ENCODE peak calls at places on chromosomes 16 and 17, in eight cellular contexts. One of them, this sample, is unnamed.

GRCh38 chr16:73196670-73197069 is 148.7 kb upstream of the ZFHX3 start:
- DNase-seq in COR-L47: peak; percentile 40
- DNase-seq in kidney: no peak
- DNase-seq in effector CD4-positive, alpha-beta T cell: no peak
- DNase-seq in anterior cingulate cortex: peak; percentile 15
- DNase-seq in germinal center: peak; percentile 63
- DNase-seq in CMK: peak; percentile 24
- DNase-seq in activated naive CD4-positive, alpha-beta T cell: no peak
- DNase-seq in this sample: peak; percentile 8

GRCh38 chr16:72985148-72985882 is 62.6 kb downstream of the ZFHX3 start:
- DNase-seq in COR-L47: no peak
- DNase-seq in kidney: no peak
- DNase-seq in effector CD4-positive, alpha-beta T cell: no peak
- DNase-seq in anterior cingulate cortex: no peak
- DNase-seq in germinal center: no peak
- DNase-seq in CMK: no peak
- DNase-seq in activated naive CD4-positive, alpha-beta T cell: no peak
- DNase-seq in this sample: no peak

GRCh38 chr16:86884256-86884655 is 305.9 kb downstream of the FOXL1 start:
- DNase-seq in COR-L47: no peak
- DNase-seq in kidney: no peak
- DNase-seq in effector CD4-positive, alpha-beta T cell: no peak
- DNase-seq in anterior cingulate cortex: no peak
- DNase-seq in germinal center: no peak
- DNase-seq in CMK: no peak
- DNase-seq in activated naive CD4-positive, alpha-beta T cell: no peak
- DNase-seq in this sample: no peak

GRCh38 chr16:68309798-68310197 is 948 bp downstream of the SLC7A6OS start:
- DNase-seq in COR-L47: no peak
- DNase-seq in kidney: no peak
- DNase-seq in effector CD4-positive, alpha-beta T cell: no peak
- DNase-seq in anterior cingulate cortex: no peak
- DNase-seq in germinal center: no peak
- DNase-seq in CMK: no peak
- DNase-seq in activated naive CD4-positive, alpha-beta T cell: no peak
- DNase-seq in this sample: peak; percentile 32

GRCh38 chr16:1333149-1333812 is at the start of gene BAIAP3:
- DNase-seq in COR-L47: no peak
- DNase-seq in kidney: peak; percentile 87
- DNase-seq in effector CD4-positive, alpha-beta T cell: peak; percentile 39
- DNase-seq in anterior cingulate cortex: peak; percentile 46
- DNase-seq in germinal center: peak; percentile 70
- DNase-seq in CMK: no peak
- DNase-seq in activated naive CD4-positive, alpha-beta T cell: peak; percentile 39
- DNase-seq in this sample: peak; percentile 31

GRCh38 chr17:73092518-73093135 is at the start of gene SLC39A11:
- DNase-seq in COR-L47: peak; percentile 91
- DNase-seq in kidney: peak; percentile 96
- DNase-seq in effector CD4-positive, alpha-beta T cell: peak; percentile 82
- DNase-seq in anterior cingulate cortex: peak; percentile 93
- DNase-seq in germinal center: peak; percentile 92
- DNase-seq in CMK: peak; percentile 78
- DNase-seq in activated naive CD4-positive, alpha-beta T cell: peak; percentile 80
- DNase-seq in this sample: peak; percentile 86

GRCh38 chr16:17590711-17591654 is 120.2 kb upstream of the XYLT1 start:
- DNase-seq in COR-L47: no peak
- DNase-seq in kidney: no peak
- DNase-seq in effector CD4-positive, alpha-beta T cell: peak; percentile 8
- DNase-seq in anterior cingulate cortex: no peak
- DNase-seq in germinal center: no peak
- DNase-seq in CMK: peak; percentile 45
- DNase-seq in activated naive CD4-positive, alpha-beta T cell: no peak
- DNase-seq in this sample: peak; percentile 54

GRCh38 chr17:59093702-59094231 is 12.9 kb downstream of the TRIM37 start:
- DNase-seq in COR-L47: no peak
- DNase-seq in kidney: no peak
- DNase-seq in effector CD4-positive, alpha-beta T cell: no peak
- DNase-seq in anterior cingulate cortex: no peak
- DNase-seq in germinal center: no peak
- DNase-seq in CMK: no peak
- DNase-seq in activated naive CD4-positive, alpha-beta T cell: no peak
- DNase-seq in this sample: no peak

GRCh38 chr16:3059041-3059722 is 6.3 kb upstream of the IL32 start:
- DNase-seq in COR-L47: peak; percentile 78
- DNase-seq in kidney: peak; percentile 98
- DNase-seq in effector CD4-positive, alpha-beta T cell: peak; percentile 80
- DNase-seq in anterior cingulate cortex: peak; percentile 74
- DNase-seq in germinal center: peak; percentile 92
- DNase-seq in CMK: peak; percentile 91
- DNase-seq in activated naive CD4-positive, alpha-beta T cell: peak; percentile 86
- DNase-seq in this sample: peak; percentile 85

GRCh38 chr17:72173475-72174116 is 52.8 kb downstream of the SOX9 start:
- DNase-seq in COR-L47: peak; percentile 64
- DNase-seq in kidney: no peak
- DNase-seq in effector CD4-positive, alpha-beta T cell: no peak
- DNase-seq in anterior cingulate cortex: no peak
- DNase-seq in germinal center: no peak
- DNase-seq in CMK: no peak
- DNase-seq in activated naive CD4-positive, alpha-beta T cell: no peak
- DNase-seq in this sample: no peak

GRCh38 chr17:16486373-16487250 is 5.4 kb downstream of the LRRC75A start:
- DNase-seq in COR-L47: peak; percentile 95
- DNase-seq in kidney: peak; percentile 95
- DNase-seq in effector CD4-positive, alpha-beta T cell: no peak
- DNase-seq in anterior cingulate cortex: peak; percentile 74
- DNase-seq in germinal center: no peak
- DNase-seq in CMK: no peak
- DNase-seq in activated naive CD4-positive, alpha-beta T cell: no peak
- DNase-seq in this sample: no peak

GRCh38 chr16:48064971-48065370 is 90.8 kb downstream of the ABCC12 start:
- DNase-seq in COR-L47: no peak
- DNase-seq in kidney: no peak
- DNase-seq in effector CD4-positive, alpha-beta T cell: no peak
- DNase-seq in anterior cingulate cortex: no peak
- DNase-seq in germinal center: no peak
- DNase-seq in CMK: no peak
- DNase-seq in activated naive CD4-positive, alpha-beta T cell: no peak
- DNase-seq in this sample: no peak

GRCh38 chr17:57959929-57960328 is 4.7 kb upstream of the CUEDC1 start:
- DNase-seq in COR-L47: no peak
- DNase-seq in kidney: no peak
- DNase-seq in effector CD4-positive, alpha-beta T cell: no peak
- DNase-seq in anterior cingulate cortex: no peak
- DNase-seq in germinal center: no peak
- DNase-seq in CMK: no peak
- DNase-seq in activated naive CD4-positive, alpha-beta T cell: no peak
- DNase-seq in this sample: no peak

GRCh38 chr17:40312131-40312731 is 3.3 kb downstream of the RARA start:
- DNase-seq in COR-L47: no peak
- DNase-seq in kidney: peak; percentile 83
- DNase-seq in effector CD4-positive, alpha-beta T cell: no peak
- DNase-seq in anterior cingulate cortex: peak; percentile 57
- DNase-seq in germinal center: no peak
- DNase-seq in CMK: no peak
- DNase-seq in activated naive CD4-positive, alpha-beta T cell: no peak
- DNase-seq in this sample: no peak

GRCh38 chr16:53504665-53505064 is 1.7 kb upstream of the AKTIP start:
- DNase-seq in COR-L47: no peak
- DNase-seq in kidney: no peak
- DNase-seq in effector CD4-positive, alpha-beta T cell: no peak
- DNase-seq in anterior cingulate cortex: no peak
- DNase-seq in germinal center: no peak
- DNase-seq in CMK: no peak
- DNase-seq in activated naive CD4-positive, alpha-beta T cell: peak; percentile 17
- DNase-seq in this sample: peak; percentile 19

GRCh38 chr17:76738468-76738850 is 540 bp downstream of the MFSD11 start:
- DNase-seq in COR-L47: no peak
- DNase-seq in kidney: no peak
- DNase-seq in effector CD4-positive, alpha-beta T cell: no peak
- DNase-seq in anterior cingulate cortex: no peak
- DNase-seq in germinal center: no peak
- DNase-seq in CMK: no peak
- DNase-seq in activated naive CD4-positive, alpha-beta T cell: no peak
- DNase-seq in this sample: no peak

GRCh38 chr16:64543401-64543800 is 578.5 kb downstream of the CDH11 start:
- DNase-seq in COR-L47: no peak
- DNase-seq in kidney: no peak
- DNase-seq in effector CD4-positive, alpha-beta T cell: no peak
- DNase-seq in anterior cingulate cortex: no peak
- DNase-seq in germinal center: no peak
- DNase-seq in CMK: no peak
- DNase-seq in activated naive CD4-positive, alpha-beta T cell: no peak
- DNase-seq in this sample: no peak

GRCh38 chr17:78133971-78134898 is 3.7 kb downstream of the TMC8 start:
- DNase-seq in COR-L47: peak; percentile 77
- DNase-seq in kidney: peak; percentile 89
- DNase-seq in effector CD4-positive, alpha-beta T cell: peak; percentile 79
- DNase-seq in anterior cingulate cortex: no peak
- DNase-seq in germinal center: peak; percentile 46
- DNase-seq in CMK: no peak
- DNase-seq in activated naive CD4-positive, alpha-beta T cell: peak; percentile 67
- DNase-seq in this sample: peak; percentile 84

GRCh38 chr17:64216385-64217248 is 46.4 kb downstream of the TEX2 start:
- DNase-seq in COR-L47: no peak
- DNase-seq in kidney: no peak
- DNase-seq in effector CD4-positive, alpha-beta T cell: no peak
- DNase-seq in anterior cingulate cortex: no peak
- DNase-seq in germinal center: peak; percentile 24
- DNase-seq in CMK: no peak
- DNase-seq in activated naive CD4-positive, alpha-beta T cell: no peak
- DNase-seq in this sample: no peak

GRCh38 chr17:78998311-78999055 is 11.1 kb downstream of the CANT1 start:
- DNase-seq in COR-L47: peak; percentile 26
- DNase-seq in kidney: peak; percentile 78
- DNase-seq in effector CD4-positive, alpha-beta T cell: no peak
- DNase-seq in anterior cingulate cortex: no peak
- DNase-seq in germinal center: peak; percentile 1
- DNase-seq in CMK: no peak
- DNase-seq in activated naive CD4-positive, alpha-beta T cell: no peak
- DNase-seq in this sample: no peak

GRCh38 chr16:86625821-86626220 is 47.5 kb downstream of the FOXL1 start:
- DNase-seq in COR-L47: no peak
- DNase-seq in kidney: no peak
- DNase-seq in effector CD4-positive, alpha-beta T cell: no peak
- DNase-seq in anterior cingulate cortex: no peak
- DNase-seq in germinal center: no peak
- DNase-seq in CMK: no peak
- DNase-seq in activated naive CD4-positive, alpha-beta T cell: no peak
- DNase-seq in this sample: no peak

GRCh38 chr17:21278304-21279197 is 6.0 kb upstream of the MAP2K3 start:
- DNase-seq in COR-L47: no peak
- DNase-seq in kidney: no peak
- DNase-seq in effector CD4-positive, alpha-beta T cell: peak; percentile 33
- DNase-seq in anterior cingulate cortex: no peak
- DNase-seq in germinal center: no peak
- DNase-seq in CMK: no peak
- DNase-seq in activated naive CD4-positive, alpha-beta T cell: peak; percentile 43
- DNase-seq in this sample: peak; percentile 77

GRCh38 chr17:2262146-2262587 is 41.4 kb downstream of the SMG6 start:
- DNase-seq in COR-L47: no peak
- DNase-seq in kidney: no peak
- DNase-seq in effector CD4-positive, alpha-beta T cell: no peak
- DNase-seq in anterior cingulate cortex: no peak
- DNase-seq in germinal center: no peak
- DNase-seq in CMK: no peak
- DNase-seq in activated naive CD4-positive, alpha-beta T cell: no peak
- DNase-seq in this sample: no peak

GRCh38 chr17:78341559-78342437 is 18.1 kb downstream of the SOCS3 start:
- DNase-seq in COR-L47: no peak
- DNase-seq in kidney: peak; percentile 96
- DNase-seq in effector CD4-positive, alpha-beta T cell: no peak
- DNase-seq in anterior cingulate cortex: peak; percentile 57
- DNase-seq in germinal center: no peak
- DNase-seq in CMK: no peak
- DNase-seq in activated naive CD4-positive, alpha-beta T cell: peak; percentile 11
- DNase-seq in this sample: no peak

GRCh38 chr16:346587-346986 is 5.9 kb downstream of the AXIN1 start:
- DNase-seq in COR-L47: no peak
- DNase-seq in kidney: no peak
- DNase-seq in effector CD4-positive, alpha-beta T cell: no peak
- DNase-seq in anterior cingulate cortex: no peak
- DNase-seq in germinal center: no peak
- DNase-seq in CMK: no peak
- DNase-seq in activated naive CD4-positive, alpha-beta T cell: no peak
- DNase-seq in this sample: no peak

GRCh38 chr16:56961386-56961785 is 364 bp upstream of the CETP start:
- DNase-seq in COR-L47: no peak
- DNase-seq in kidney: no peak
- DNase-seq in effector CD4-positive, alpha-beta T cell: no peak
- DNase-seq in anterior cingulate cortex: no peak
- DNase-seq in germinal center: no peak
- DNase-seq in CMK: no peak
- DNase-seq in activated naive CD4-positive, alpha-beta T cell: no peak
- DNase-seq in this sample: no peak

GRCh38 chr16:50298075-50298460 is 31.7 kb downstream of the ADCY7 start:
- DNase-seq in COR-L47: no peak
- DNase-seq in kidney: peak; percentile 24
- DNase-seq in effector CD4-positive, alpha-beta T cell: no peak
- DNase-seq in anterior cingulate cortex: no peak
- DNase-seq in germinal center: no peak
- DNase-seq in CMK: no peak
- DNase-seq in activated naive CD4-positive, alpha-beta T cell: no peak
- DNase-seq in this sample: no peak

GRCh38 chr16:65339062-65339461 is 217.2 kb upstream of the CDH11 start:
- DNase-seq in COR-L47: no peak
- DNase-seq in kidney: no peak
- DNase-seq in effector CD4-positive, alpha-beta T cell: no peak
- DNase-seq in anterior cingulate cortex: no peak
- DNase-seq in germinal center: no peak
- DNase-seq in CMK: no peak
- DNase-seq in activated naive CD4-positive, alpha-beta T cell: no peak
- DNase-seq in this sample: no peak

GRCh38 chr16:29170393-29171239 is 185.8 kb downstream of the LAT start:
- DNase-seq in COR-L47: no peak
- DNase-seq in kidney: peak; percentile 59
- DNase-seq in effector CD4-positive, alpha-beta T cell: no peak
- DNase-seq in anterior cingulate cortex: no peak
- DNase-seq in germinal center: no peak
- DNase-seq in CMK: no peak
- DNase-seq in activated naive CD4-positive, alpha-beta T cell: no peak
- DNase-seq in this sample: no peak

GRCh38 chr17:57035971-57036481 is 49.0 kb upstream of the AKAP1 start:
- DNase-seq in COR-L47: peak; percentile 69
- DNase-seq in kidney: no peak
- DNase-seq in effector CD4-positive, alpha-beta T cell: no peak
- DNase-seq in anterior cingulate cortex: no peak
- DNase-seq in germinal center: no peak
- DNase-seq in CMK: no peak
- DNase-seq in activated naive CD4-positive, alpha-beta T cell: no peak
- DNase-seq in this sample: no peak

GRCh38 chr17:29155235-29155965 is 24.8 kb downstream of the MYO18A start:
- DNase-seq in COR-L47: no peak
- DNase-seq in kidney: peak; percentile 83
- DNase-seq in effector CD4-positive, alpha-beta T cell: no peak
- DNase-seq in anterior cingulate cortex: no peak
- DNase-seq in germinal center: no peak
- DNase-seq in CMK: no peak
- DNase-seq in activated naive CD4-positive, alpha-beta T cell: peak; percentile 28
- DNase-seq in this sample: peak; percentile 25

GRCh38 chr17:19271751-19272357 is 34.7 kb downstream of the EPN2 start:
- DNase-seq in COR-L47: no peak
- DNase-seq in kidney: no peak
- DNase-seq in effector CD4-positive, alpha-beta T cell: no peak
- DNase-seq in anterior cingulate cortex: no peak
- DNase-seq in germinal center: no peak
- DNase-seq in CMK: no peak
- DNase-seq in activated naive CD4-positive, alpha-beta T cell: no peak
- DNase-seq in this sample: no peak

GRCh38 chr16:87227651-87228015 is 89.6 kb downstream of the C16orf95 start:
- DNase-seq in COR-L47: no peak
- DNase-seq in kidney: no peak
- DNase-seq in effector CD4-positive, alpha-beta T cell: no peak
- DNase-seq in anterior cingulate cortex: peak; percentile 13
- DNase-seq in germinal center: no peak
- DNase-seq in CMK: no peak
- DNase-seq in activated naive CD4-positive, alpha-beta T cell: no peak
- DNase-seq in this sample: no peak

GRCh38 chr17:67469208-67469980 is 92.3 kb downstream of the PITPNC1 start:
- DNase-seq in COR-L47: no peak
- DNase-seq in kidney: no peak
- DNase-seq in effector CD4-positive, alpha-beta T cell: peak; percentile 11
- DNase-seq in anterior cingulate cortex: no peak
- DNase-seq in germinal center: no peak
- DNase-seq in CMK: no peak
- DNase-seq in activated naive CD4-positive, alpha-beta T cell: no peak
- DNase-seq in this sample: no peak

This sample was measured in central memory CD4-positive, alpha-beta T cell.